ENCODE peak calls at places on chromosomes 11 and 22, in eight cellular contexts. C, X, D, W, I, U, V and H are unnamed samples.

GRCh38 chr11:123430736-123431356 is 777 bp downstream of the GRAMD1B start:
- DNase-seq in U (peak), X (no peak), C (no peak), D (peak), V (no peak), I (no peak), W (peak), H (no peak)

GRCh38 chr22:19731361-19731725 is 8.0 kb downstream of the GP1BB start:
- DNase-seq in D (no peak), C (no peak), I (no peak), V (no peak), U (no peak), X (no peak), W (no peak), H (no peak)

GRCh38 chr11:32267679-32268187 is 167.6 kb downstream of the WT1 start:
- DNase-seq in C (no peak), U (no peak), D (no peak), V (no peak), W (no peak), I (no peak), X (no peak), H (no peak)

GRCh38 chr11:134858783-134859480 is 446.9 kb upstream of the B3GAT1 start:
- DNase-seq in V (no peak), D (no peak), I (no peak), W (no peak), C (no peak), U (no peak), X (no peak), H (no peak)

GRCh38 chr22:29301716-29302401 is 4.6 kb upstream of the GAS2L1 start:
- DNase-seq in X (no peak), V (no peak), U (no peak), I (no peak), C (no peak), W (no peak), D (no peak), H (no peak)

GRCh38 chr11:73313652-73314051 is 5.6 kb downstream of the ARHGEF17 start:
- DNase-seq in U (no peak), X (no peak), V (no peak), W (no peak), C (no peak), D (no peak), I (no peak), H (no peak)

GRCh38 chr11:64129403-64129802 is 36.5 kb downstream of the MACROD1 start:
- DNase-seq in C (no peak), W (no peak), V (no peak), U (no peak), X (no peak), I (no peak), D (no peak), H (no peak)

GRCh38 chr11:126355926-126356897 is 726 bp downstream of the ST3GAL4 start:
- DNase-seq in C (no peak), D (no peak), U (no peak), I (peak), X (no peak), W (peak), V (no peak), H (no peak)

GRCh38 chr11:117217685-117218084 is 14.2 kb downstream of the PCSK7 start:
- DNase-seq in W (no peak), U (no peak), V (no peak), I (no peak), D (no peak), C (no peak), X (no peak), H (no peak)

GRCh38 chr22:18965526-18966421 is 29.7 kb upstream of the PRODH start:
- DNase-seq in D (no peak), U (no peak), V (no peak), C (no peak), I (no peak), X (no peak), W (no peak), H (no peak)

GRCh38 chr22:30390974-30391691 is 3.9 kb upstream of the RNF215 start:
- DNase-seq in D (peak), V (peak), X (no peak), U (peak), W (peak), C (peak), I (no peak), H (peak)

GRCh38 chr22:35896306-35896705 is 132.3 kb downstream of the RBFOX2 start:
- DNase-seq in C (no peak), D (no peak), I (no peak), X (no peak), W (no peak), U (no peak), V (no peak), H (no peak)

GRCh38 chr11:130407978-130408377 is 20.4 kb downstream of the ADAMTS8 start:
- DNase-seq in C (peak), W (no peak), U (no peak), I (no peak), D (no peak), V (no peak), X (no peak), H (no peak)

GRCh38 chr11:15106201-15106965 is 8.3 kb upstream of the INSC start:
- DNase-seq in U (no peak), X (no peak), I (no peak), D (no peak), C (peak), W (no peak), V (no peak), H (no peak)

GRCh38 chr22:19479358-19480172 is at the start of gene CDC45:
- DNase-seq in X (peak), V (peak), C (peak), W (peak), I (peak), D (peak), U (peak), H (peak)

GRCh38 chr11:65541093-65542010 is 16.5 kb downstream of the SCYL1 start:
- DNase-seq in V (no peak), D (no peak), U (no peak), X (no peak), W (no peak), C (no peak), I (no peak), H (no peak)

GRCh38 chr22:47050601-47051051 is 288.2 kb downstream of the TBC1D22A start:
- DNase-seq in D (no peak), V (no peak), I (no peak), U (no peak), W (no peak), C (no peak), X (no peak), H (no peak)

GRCh38 chr22:27654536-27655445 is 146.8 kb downstream of the MN1 start:
- DNase-seq in C (no peak), I (no peak), W (no peak), D (no peak), V (no peak), X (no peak), U (no peak), H (no peak)

GRCh38 chr11:10902301-10902700 is 44.4 kb upstream of the ZBED5 start:
- DNase-seq in U (no peak), X (no peak), D (no peak), V (no peak), C (no peak), W (no peak), I (no peak), H (no peak)

GRCh38 chr11:119509277-119509841 is 86.4 kb upstream of the THY1 start:
- DNase-seq in D (no peak), W (peak), V (no peak), X (no peak), I (no peak), C (no peak), U (no peak), H (no peak)

GRCh38 chr22:18950141-18950540 is 14.0 kb upstream of the PRODH start:
- DNase-seq in D (no peak), V (no peak), C (no peak), X (no peak), W (no peak), I (no peak), U (no peak), H (no peak)